ENCODE peak calls at places on chromosomes 4 and X, in eight cellular contexts. B is lower lobe of right lung; I is stimulated activated CD8-positive, alpha-beta memory T cell treated with anti-CD3 and anti-CD28 coated beads, Interleukin-7, amount 100 ng/mL, for 1 hour; Y is effector CD4-positive, alpha-beta T cell; O is GM12891; A is NCI-H1930; N is endothelial cell; L is naive thymus-derived CD8-positive, alpha-beta T cell. Z is an unnamed sample.

GRCh38 chrX:53481093-53481492 is 46.9 kb upstream of the HSD17B10 start:
- DNase-seq in L (no peak), A (no peak), O (no peak), N (peak), Y (no peak), B (no peak), I (no peak), Z (no peak)

GRCh38 chr4:93174598-93174997 is 654.0 kb upstream of the ATOH1 start:
- DNase-seq in I (no peak), N (no peak), A (no peak), B (no peak), L (no peak), Y (no peak), O (no peak), Z (no peak)

GRCh38 chr4:57462843-57463242 is 352.7 kb upstream of the IGFBP7 start:
- DNase-seq in I (no peak), A (no peak), L (no peak), N (no peak), O (no peak), B (no peak), Y (no peak), Z (no peak)

GRCh38 chr4:101018836-101019235 is 328.5 kb downstream of the PPP3CA start:
- DNase-seq in I (no peak), A (no peak), L (no peak), Y (no peak), B (no peak), N (no peak), O (no peak), Z (no peak)

GRCh38 chrX:151973851-151974335 is 583 bp downstream of the GABRE start:
- DNase-seq in I (no peak), A (no peak), Y (no peak), O (no peak), N (no peak), L (no peak), B (peak), Z (no peak)

GRCh38 chrX:39504850-39505259 is 592.9 kb downstream of the BCOR start:
- DNase-seq in Y (no peak), O (no peak), B (no peak), A (no peak), L (no peak), N (no peak), I (no peak), Z (no peak)

GRCh38 chr4:176376032-176376614 is 56.4 kb downstream of the SPCS3 start:
- DNase-seq in L (no peak), Y (no peak), B (no peak), N (no peak), O (no peak), I (no peak), A (peak), Z (no peak)

GRCh38 chrX:22969416-22969815 is 30.3 kb upstream of the DDX53 start:
- DNase-seq in A (no peak), N (no peak), B (no peak), O (no peak), L (no peak), Y (no peak), I (no peak), Z (no peak)

GRCh38 chrX:13381514-13381913 is 61.7 kb upstream of the ATXN3L start:
- DNase-seq in O (no peak), B (no peak), L (no peak), Y (no peak), I (no peak), N (no peak), A (no peak), Z (no peak)

GRCh38 chr4:173246719-173247118 is 78.1 kb downstream of the GALNT7 start:
- DNase-seq in O (no peak), I (no peak), A (no peak), L (no peak), N (no peak), Y (no peak), B (no peak), Z (no peak)

GRCh38 chr4:6460876-6461275 is 11.5 kb downstream of the PPP2R2C start:
- DNase-seq in Y (no peak), O (no peak), B (no peak), A (no peak), I (no peak), N (no peak), L (no peak), Z (no peak)

GRCh38 chr4:146486565-146486964 is 35.2 kb downstream of the SLC10A7 start:
- DNase-seq in L (no peak), I (no peak), O (no peak), Y (no peak), B (no peak), N (no peak), A (no peak), Z (no peak)

GRCh38 chrX:107894038-107894437 is 68.4 kb downstream of the MID2 start:
- DNase-seq in L (no peak), N (peak), Y (peak), B (no peak), O (peak), A (no peak), I (no peak), Z (no peak)

GRCh38 chr4:119592708-119593298 is 35.8 kb downstream of the PDE5A start:
- DNase-seq in Y (no peak), N (no peak), B (no peak), A (no peak), I (no peak), O (no peak), L (no peak), Z (no peak)

GRCh38 chrX:38055170-38055847 is 49.0 kb downstream of the SYTL5 start:
- DNase-seq in L (no peak), O (no peak), Y (no peak), B (no peak), I (no peak), A (no peak), N (no peak), Z (no peak)

GRCh38 chr4:40731792-40732245 is 17.9 kb upstream of the NSUN7 start:
- DNase-seq in O (no peak), A (no peak), Y (no peak), L (no peak), I (no peak), B (peak), N (no peak), Z (peak)

GRCh38 chr4:84503495-84504437 is 4.7 kb upstream of the NKX6-1 start:
- DNase-seq in I (no peak), A (peak), L (no peak), N (peak), O (no peak), B (no peak), Y (no peak), Z (peak)

GRCh38 chrX:140274761-140275525 is 229.9 kb downstream of the SOX3 start:
- DNase-seq in Y (no peak), N (no peak), B (no peak), A (no peak), I (no peak), L (no peak), O (no peak), Z (no peak)

GRCh38 chrX:110561036-110561435 is 202.4 kb downstream of the RTL9 start:
- DNase-seq in B (no peak), I (no peak), O (no peak), L (no peak), N (no peak), A (no peak), Y (no peak), Z (no peak)

GRCh38 chr4:68283714-68284113 is 38.2 kb upstream of the TMPRSS11B start:
- DNase-seq in Y (no peak), N (no peak), B (no peak), L (no peak), I (no peak), A (no peak), O (no peak), Z (no peak)

GRCh38 chr4:13483142-13484044 is 747 bp downstream of the RAB28 start:
- DNase-seq in B (no peak), I (no peak), O (peak), A (no peak), L (peak), N (peak), Y (peak), Z (no peak)

GRCh38 chr4:20195071-20195885 is 56.4 kb upstream of the SLIT2 start:
- DNase-seq in B (no peak), L (no peak), Y (no peak), N (no peak), A (no peak), O (no peak), I (no peak), Z (no peak)

GRCh38 chr4:71872767-71873422 is 89.0 kb upstream of the GC start:
- DNase-seq in Y (no peak), O (no peak), L (no peak), B (no peak), A (peak), I (no peak), N (no peak), Z (no peak)

GRCh38 chrX:101383679-101384078 is 2.3 kb downstream of the BTK start:
- DNase-seq in N (no peak), L (no peak), A (no peak), O (no peak), I (no peak), Y (no peak), B (no peak), Z (no peak)

GRCh38 chr4:113312529-113312928 is 263.1 kb downstream of the ANK2 start:
- DNase-seq in N (no peak), L (no peak), B (no peak), Y (no peak), O (no peak), A (no peak), I (no peak), Z (no peak)

GRCh38 chr4:27068151-27068862 is 207.7 kb downstream of the STIM2 start:
- DNase-seq in B (peak), O (no peak), Y (no peak), L (no peak), N (no peak), I (no peak), A (no peak), Z (no peak)

GRCh38 chrX:14027511-14028019 is 2.1 kb downstream of the GEMIN8 start:
- DNase-seq in N (no peak), O (no peak), I (no peak), L (no peak), B (no peak), A (no peak), Y (no peak), Z (no peak)

GRCh38 chr4:132955146-132955545 is 193.9 kb upstream of the PCDH10 start:
- DNase-seq in B (no peak), L (no peak), A (no peak), I (no peak), N (no peak), Y (no peak), O (no peak), Z (no peak)

GRCh38 chr4:52701207-52701606 is 42.1 kb upstream of the USP46 start:
- DNase-seq in Y (no peak), L (no peak), O (no peak), A (no peak), I (no peak), N (no peak), B (no peak), Z (no peak)

GRCh38 chrX:14922437-14922836 is 49.2 kb downstream of the MOSPD2 start:
- DNase-seq in A (no peak), O (no peak), L (no peak), N (no peak), B (no peak), Y (no peak), I (no peak), Z (no peak)

GRCh38 chr4:5773271-5773555 is 62.2 kb downstream of the EVC start:
- DNase-seq in Y (no peak), L (no peak), B (no peak), A (no peak), O (no peak), N (no peak), I (no peak), Z (no peak)

GRCh38 chr4:165520071-165520470 is 141.3 kb downstream of the CPE start:
- DNase-seq in A (no peak), I (no peak), O (no peak), L (no peak), B (no peak), N (no peak), Y (no peak), Z (no peak)